ENCODE peak calls at places on chromosomes 6 and 20, in eight cellular contexts. Y is neural crest cell; O is astrocyte; J is activated naive CD8-positive, alpha-beta T cell treated with anti-CD3 and anti-CD28 coated beads for 36 hours; U is substantia nigra; N is activated T-cell treated with anti-CD3 and anti-CD28 coated beads for 24 hours; G is mesenchymal stem cell; C is heart left ventricle. I is an unnamed sample.

GRCh38 chr20:61953789-61954125 is 111.9 kb downstream of the TAF4 start:
- DNase-seq in O (no peak), C (no peak), U (no peak), J (no peak), N (no peak), G (no peak), Y (no peak), I (no peak)

GRCh38 chr20:41702647-41703046 is 84.5 kb upstream of the CHD6 start:
- DNase-seq in G (no peak), C (no peak), U (no peak), O (no peak), Y (no peak), N (no peak), J (no peak), I (no peak)

GRCh38 chr6:131199568-131200272 is 64.5 kb downstream of the AKAP7 start:
- DNase-seq in U (no peak), C (no peak), Y (peak; percentile 9), J (peak; percentile 63), N (peak; percentile 53), O (peak; percentile 49), G (peak; percentile 59), I (peak; percentile 43)

GRCh38 chr6:11500008-11500407 is 37.5 kb upstream of the TMEM170B start:
- DNase-seq in O (peak; percentile 86), J (no peak), U (no peak), Y (no peak), N (no peak), G (peak; percentile 53), C (no peak), I (peak; percentile 9)

GRCh38 chr20:62088258-62089127 is 22.8 kb upstream of the TAF4 start:
- DNase-seq in Y (no peak), O (peak; percentile 87), C (no peak), G (peak; percentile 99), U (no peak), N (no peak), J (no peak), I (peak; percentile 45)

GRCh38 chr6:108564178-108564577 is 3.5 kb downstream of the FOXO3 start:
- DNase-seq in Y (no peak), O (peak; percentile 99), G (peak; percentile 80), N (no peak), C (no peak), J (no peak), U (no peak), I (peak; percentile 48)

GRCh38 chr6:32752580-32752979 is 10.8 kb downstream of the HLA-DQB2 start:
- DNase-seq in U (no peak), C (no peak), G (no peak), O (no peak), N (no peak), J (no peak), Y (no peak), I (no peak)

GRCh38 chr6:158381214-158381613 is 68.9 kb downstream of the TULP4 start:
- DNase-seq in Y (no peak), J (no peak), G (no peak), C (no peak), O (no peak), N (no peak), U (no peak), I (no peak)

GRCh38 chr6:78619016-78619415 is 248.3 kb upstream of the IRAK1BP1 start:
- DNase-seq in J (no peak), N (no peak), Y (no peak), U (no peak), G (no peak), C (no peak), O (peak; percentile 14), I (no peak)

GRCh38 chr6:2209226-2209809 is 36.1 kb downstream of the GMDS start:
- DNase-seq in G (peak; percentile 15), O (no peak), C (no peak), J (peak; percentile 24), U (no peak), N (peak; percentile 8), Y (no peak), I (peak; percentile 64)

GRCh38 chr20:22732751-22733150 is 148.4 kb upstream of the FOXA2 start:
- DNase-seq in N (no peak), G (no peak), O (no peak), Y (no peak), C (no peak), J (no peak), U (no peak), I (no peak)

GRCh38 chr6:51929934-51930574 is 157.4 kb downstream of the PKHD1 start:
- DNase-seq in Y (no peak), G (no peak), C (no peak), J (no peak), U (no peak), N (no peak), O (no peak), I (no peak)

I was measured in endothelial cell of umbilical vein.